ENCODE peak calls at places on chromosomes 3 and 15, in eight cellular contexts. One of them, this sample, is unnamed.

GRCh38 chr15:87638554-87639083 is 617.9 kb downstream of the NTRK3 start:
- DNase-seq in KG1: no peak
- DNase-seq in upper lobe of right lung: no peak
- DNase-seq in cerebellum: no peak
- DNase-seq in A549: no peak
- DNase-seq in hepatocyte: no peak
- DNase-seq in psoas muscle: no peak
- DNase-seq in stimulated activated CD4-positive, alpha-beta T cell treated with anti-CD3 and anti-CD28 coated beads, Interleukin-15, amount 100 ng/mL, for 1 hour: no peak
- DNase-seq in this sample: no peak

GRCh38 chr3:134066539-134067310 is 37.0 kb upstream of the SLCO2A1 start:
- DNase-seq in KG1: no peak
- DNase-seq in upper lobe of right lung: no peak
- DNase-seq in cerebellum: no peak
- DNase-seq in A549: no peak
- DNase-seq in hepatocyte: peak; percentile 21
- DNase-seq in psoas muscle: no peak
- DNase-seq in stimulated activated CD4-positive, alpha-beta T cell treated with anti-CD3 and anti-CD28 coated beads, Interleukin-15, amount 100 ng/mL, for 1 hour: no peak
- DNase-seq in this sample: peak; percentile 31

GRCh38 chr15:36596915-36597314 is 17.5 kb downstream of the CDIN1 start:
- DNase-seq in KG1: no peak
- DNase-seq in upper lobe of right lung: no peak
- DNase-seq in cerebellum: no peak
- DNase-seq in A549: no peak
- DNase-seq in hepatocyte: no peak
- DNase-seq in psoas muscle: no peak
- DNase-seq in stimulated activated CD4-positive, alpha-beta T cell treated with anti-CD3 and anti-CD28 coated beads, Interleukin-15, amount 100 ng/mL, for 1 hour: no peak
- DNase-seq in this sample: no peak

GRCh38 chr15:74651251-74651741 is 35.7 kb downstream of the CLK3 start:
- DNase-seq in KG1: no peak
- DNase-seq in upper lobe of right lung: no peak
- DNase-seq in cerebellum: no peak
- DNase-seq in A549: no peak
- DNase-seq in hepatocyte: no peak
- DNase-seq in psoas muscle: no peak
- DNase-seq in stimulated activated CD4-positive, alpha-beta T cell treated with anti-CD3 and anti-CD28 coated beads, Interleukin-15, amount 100 ng/mL, for 1 hour: no peak
- DNase-seq in this sample: peak; percentile 58

GRCh38 chr15:53586815-53587214 is 172.6 kb downstream of the WDR72 start:
- DNase-seq in KG1: peak; percentile 19
- DNase-seq in upper lobe of right lung: no peak
- DNase-seq in cerebellum: peak; percentile 1
- DNase-seq in A549: peak; percentile 60
- DNase-seq in hepatocyte: peak; percentile 70
- DNase-seq in psoas muscle: no peak
- DNase-seq in stimulated activated CD4-positive, alpha-beta T cell treated with anti-CD3 and anti-CD28 coated beads, Interleukin-15, amount 100 ng/mL, for 1 hour: no peak
- DNase-seq in this sample: no peak

GRCh38 chr3:185992801-185993467 is 55.1 kb upstream of the TRA2B start:
- DNase-seq in KG1: no peak
- DNase-seq in upper lobe of right lung: no peak
- DNase-seq in cerebellum: no peak
- DNase-seq in A549: no peak
- DNase-seq in hepatocyte: no peak
- DNase-seq in psoas muscle: no peak
- DNase-seq in stimulated activated CD4-positive, alpha-beta T cell treated with anti-CD3 and anti-CD28 coated beads, Interleukin-15, amount 100 ng/mL, for 1 hour: no peak
- DNase-seq in this sample: peak; percentile 55

GRCh38 chr3:188229177-188229576 is 75.2 kb downstream of the LPP start:
- DNase-seq in KG1: no peak
- DNase-seq in upper lobe of right lung: no peak
- DNase-seq in cerebellum: no peak
- DNase-seq in A549: no peak
- DNase-seq in hepatocyte: no peak
- DNase-seq in psoas muscle: no peak
- DNase-seq in stimulated activated CD4-positive, alpha-beta T cell treated with anti-CD3 and anti-CD28 coated beads, Interleukin-15, amount 100 ng/mL, for 1 hour: no peak
- DNase-seq in this sample: no peak

GRCh38 chr15:64519897-64520296 is 59.5 kb downstream of the ZNF609 start:
- DNase-seq in KG1: no peak
- DNase-seq in upper lobe of right lung: no peak
- DNase-seq in cerebellum: no peak
- DNase-seq in A549: no peak
- DNase-seq in hepatocyte: no peak
- DNase-seq in psoas muscle: no peak
- DNase-seq in stimulated activated CD4-positive, alpha-beta T cell treated with anti-CD3 and anti-CD28 coated beads, Interleukin-15, amount 100 ng/mL, for 1 hour: no peak
- DNase-seq in this sample: no peak

GRCh38 chr15:80745888-80746287 is 33.3 kb upstream of the CEMIP start:
- DNase-seq in KG1: no peak
- DNase-seq in upper lobe of right lung: no peak
- DNase-seq in cerebellum: no peak
- DNase-seq in A549: no peak
- DNase-seq in hepatocyte: no peak
- DNase-seq in psoas muscle: no peak
- DNase-seq in stimulated activated CD4-positive, alpha-beta T cell treated with anti-CD3 and anti-CD28 coated beads, Interleukin-15, amount 100 ng/mL, for 1 hour: no peak
- DNase-seq in this sample: no peak

GRCh38 chr15:80404057-80404718 is at the start of gene ARNT2:
- DNase-seq in KG1: no peak
- DNase-seq in upper lobe of right lung: peak; percentile 69
- DNase-seq in cerebellum: peak; percentile 68
- DNase-seq in A549: peak; percentile 52
- DNase-seq in hepatocyte: peak; percentile 60
- DNase-seq in psoas muscle: peak; percentile 18
- DNase-seq in stimulated activated CD4-positive, alpha-beta T cell treated with anti-CD3 and anti-CD28 coated beads, Interleukin-15, amount 100 ng/mL, for 1 hour: no peak
- DNase-seq in this sample: no peak

GRCh38 chr15:94305133-94305532 is 73.8 kb downstream of the MCTP2 start:
- DNase-seq in KG1: no peak
- DNase-seq in upper lobe of right lung: no peak
- DNase-seq in cerebellum: no peak
- DNase-seq in A549: no peak
- DNase-seq in hepatocyte: no peak
- DNase-seq in psoas muscle: no peak
- DNase-seq in stimulated activated CD4-positive, alpha-beta T cell treated with anti-CD3 and anti-CD28 coated beads, Interleukin-15, amount 100 ng/mL, for 1 hour: no peak
- DNase-seq in this sample: no peak

GRCh38 chr15:84859143-84859542 is 25.3 kb upstream of the SLC28A1 start:
- DNase-seq in KG1: no peak
- DNase-seq in upper lobe of right lung: peak; percentile 78
- DNase-seq in cerebellum: no peak
- DNase-seq in A549: no peak
- DNase-seq in hepatocyte: no peak
- DNase-seq in psoas muscle: no peak
- DNase-seq in stimulated activated CD4-positive, alpha-beta T cell treated with anti-CD3 and anti-CD28 coated beads, Interleukin-15, amount 100 ng/mL, for 1 hour: no peak
- DNase-seq in this sample: no peak

GRCh38 chr15:80695099-80695910 is at the start of gene ABHD17C:
- DNase-seq in KG1: no peak
- DNase-seq in upper lobe of right lung: peak; percentile 89
- DNase-seq in cerebellum: peak; percentile 75
- DNase-seq in A549: peak; percentile 68
- DNase-seq in hepatocyte: peak; percentile 85
- DNase-seq in psoas muscle: peak; percentile 65
- DNase-seq in stimulated activated CD4-positive, alpha-beta T cell treated with anti-CD3 and anti-CD28 coated beads, Interleukin-15, amount 100 ng/mL, for 1 hour: peak; percentile 2
- DNase-seq in this sample: peak; percentile 65

GRCh38 chr3:23612296-23612891 is 193.4 kb upstream of the UBE2E1 start:
- DNase-seq in KG1: no peak
- DNase-seq in upper lobe of right lung: no peak
- DNase-seq in cerebellum: no peak
- DNase-seq in A549: peak; percentile 44
- DNase-seq in hepatocyte: no peak
- DNase-seq in psoas muscle: no peak
- DNase-seq in stimulated activated CD4-positive, alpha-beta T cell treated with anti-CD3 and anti-CD28 coated beads, Interleukin-15, amount 100 ng/mL, for 1 hour: no peak
- DNase-seq in this sample: peak; percentile 59

GRCh38 chr3:114319453-114319852 is 25.6 kb downstream of the TIGIT start:
- DNase-seq in KG1: no peak
- DNase-seq in upper lobe of right lung: no peak
- DNase-seq in cerebellum: no peak
- DNase-seq in A549: peak; percentile 30
- DNase-seq in hepatocyte: peak; percentile 8
- DNase-seq in psoas muscle: no peak
- DNase-seq in stimulated activated CD4-positive, alpha-beta T cell treated with anti-CD3 and anti-CD28 coated beads, Interleukin-15, amount 100 ng/mL, for 1 hour: no peak
- DNase-seq in this sample: peak; percentile 36

GRCh38 chr3:25297667-25298585 is 130.1 kb upstream of the RARB start:
- DNase-seq in KG1: no peak
- DNase-seq in upper lobe of right lung: no peak
- DNase-seq in cerebellum: no peak
- DNase-seq in A549: no peak
- DNase-seq in hepatocyte: no peak
- DNase-seq in psoas muscle: no peak
- DNase-seq in stimulated activated CD4-positive, alpha-beta T cell treated with anti-CD3 and anti-CD28 coated beads, Interleukin-15, amount 100 ng/mL, for 1 hour: no peak
- DNase-seq in this sample: peak; percentile 20

GRCh38 chr15:25737218-25737643 is 125.9 kb downstream of the ATP10A start:
- DNase-seq in KG1: no peak
- DNase-seq in upper lobe of right lung: no peak
- DNase-seq in cerebellum: no peak
- DNase-seq in A549: no peak
- DNase-seq in hepatocyte: no peak
- DNase-seq in psoas muscle: no peak
- DNase-seq in stimulated activated CD4-positive, alpha-beta T cell treated with anti-CD3 and anti-CD28 coated beads, Interleukin-15, amount 100 ng/mL, for 1 hour: no peak
- DNase-seq in this sample: peak; percentile 52

GRCh38 chr15:22945071-22945470 is 35.1 kb downstream of the CYFIP1 start:
- DNase-seq in KG1: no peak
- DNase-seq in upper lobe of right lung: no peak
- DNase-seq in cerebellum: no peak
- DNase-seq in A549: no peak
- DNase-seq in hepatocyte: no peak
- DNase-seq in psoas muscle: no peak
- DNase-seq in stimulated activated CD4-positive, alpha-beta T cell treated with anti-CD3 and anti-CD28 coated beads, Interleukin-15, amount 100 ng/mL, for 1 hour: no peak
- DNase-seq in this sample: no peak

GRCh38 chr3:190902292-190902691 is 39.8 kb upstream of the GMNC start:
- DNase-seq in KG1: no peak
- DNase-seq in upper lobe of right lung: no peak
- DNase-seq in cerebellum: no peak
- DNase-seq in A549: no peak
- DNase-seq in hepatocyte: no peak
- DNase-seq in psoas muscle: no peak
- DNase-seq in stimulated activated CD4-positive, alpha-beta T cell treated with anti-CD3 and anti-CD28 coated beads, Interleukin-15, amount 100 ng/mL, for 1 hour: no peak
- DNase-seq in this sample: no peak

GRCh38 chr15:62870216-62870615 is 172.3 kb upstream of the TPM1 start:
- DNase-seq in KG1: no peak
- DNase-seq in upper lobe of right lung: no peak
- DNase-seq in cerebellum: no peak
- DNase-seq in A549: no peak
- DNase-seq in hepatocyte: no peak
- DNase-seq in psoas muscle: no peak
- DNase-seq in stimulated activated CD4-positive, alpha-beta T cell treated with anti-CD3 and anti-CD28 coated beads, Interleukin-15, amount 100 ng/mL, for 1 hour: no peak
- DNase-seq in this sample: no peak

GRCh38 chr15:76577879-76578512 is 241.4 kb downstream of the ISL2 start:
- DNase-seq in KG1: no peak
- DNase-seq in upper lobe of right lung: no peak
- DNase-seq in cerebellum: no peak
- DNase-seq in A549: no peak
- DNase-seq in hepatocyte: no peak
- DNase-seq in psoas muscle: no peak
- DNase-seq in stimulated activated CD4-positive, alpha-beta T cell treated with anti-CD3 and anti-CD28 coated beads, Interleukin-15, amount 100 ng/mL, for 1 hour: no peak
- DNase-seq in this sample: no peak